ENCODE peak calls at places on chromosomes 2 and 18, in five cellular contexts. V is neuronal stem cell, B is IMR-90, P is H1, U is trophoblast cell. G is an unnamed sample.

GRCh38 chr2:240893363-240893828 is 2.6 kb downstream of the MAB21L4 start:
- DNase-seq in V (no peak), B (peak), P (no peak), U (peak), G (no peak)

GRCh38 chr2:27711804-27712203 is 48.1 kb downstream of the SLC4A1AP start:
- DNase-seq in V (no peak), B (no peak), P (no peak), U (no peak), G (no peak)

GRCh38 chr2:18560797-18561085 is 288 bp upstream of the RDH14 start:
- DNase-seq in V (no peak), B (no peak), P (no peak), U (no peak), G (no peak)

GRCh38 chr2:157395811-157396210 is 48.1 kb downstream of the CYTIP start:
- DNase-seq in V (no peak), B (no peak), P (no peak), U (peak), G (no peak)

GRCh38 chr2:169397697-169398096 is 35.4 kb upstream of the LRP2 start:
- DNase-seq in V (no peak), B (no peak), P (no peak), U (peak), G (peak)

GRCh38 chr2:177164131-177164530 is 48.5 kb upstream of the HNRNPA3 start:
- DNase-seq in V (no peak), B (no peak), P (no peak), U (no peak), G (no peak)

GRCh38 chr2:164754157-164755093 is 87.2 kb downstream of the COBLL1 start:
- DNase-seq in V (no peak), B (no peak), P (no peak), U (no peak), G (no peak)

GRCh38 chr2:80148906-80149305 is 155.6 kb downstream of the LRRTM1 start:
- DNase-seq in V (no peak), B (no peak), P (no peak), U (no peak), G (no peak)

GRCh38 chr18:32920796-32921787 is 148.3 kb upstream of the KLHL14 start:
- DNase-seq in V (no peak), B (peak), P (no peak), U (peak), G (peak)

GRCh38 chr2:188725981-188726380 is 248.2 kb upstream of the COL3A1 start:
- DNase-seq in V (no peak), B (peak), P (no peak), U (peak), G (peak)

GRCh38 chr2:241859436-241860183 is 916 bp upstream of the PDCD1 start:
- DNase-seq in V (no peak), B (peak), P (no peak), U (peak), G (no peak)

GRCh38 chr2:66925128-66925527 is 472.0 kb upstream of the ETAA1 start:
- DNase-seq in V (no peak), B (peak), P (no peak), U (no peak), G (no peak)

GRCh38 chr2:84776011-84776410 is 104.9 kb downstream of the TRABD2A start:
- DNase-seq in V (no peak), B (peak), P (no peak), U (no peak), G (no peak)

GRCh38 chr2:4903676-4904348 is 788.4 kb upstream of the SOX11 start:
- DNase-seq in V (no peak), B (no peak), P (no peak), U (no peak), G (no peak)

GRCh38 chr2:220165401-220165800 is 538.0 kb downstream of the SLC4A3 start:
- DNase-seq in V (peak), B (no peak), P (no peak), U (peak), G (no peak)

GRCh38 chr2:31197166-31197565 is 20.1 kb downstream of the CAPN14 start:
- DNase-seq in V (no peak), B (no peak), P (no peak), U (peak), G (no peak)

GRCh38 chr2:85851253-85851955 is 37.4 kb downstream of the ST3GAL5 start:
- DNase-seq in V (no peak), B (no peak), P (no peak), U (peak), G (no peak)

GRCh38 chr2:156562136-156562535 is 126.0 kb downstream of the GPD2 start:
- DNase-seq in V (no peak), B (no peak), P (no peak), U (no peak), G (no peak)

GRCh38 chr2:53987336-53987921 is 16.6 kb upstream of the PSME4 start:
- DNase-seq in V (no peak), B (peak), P (no peak), U (no peak), G (peak)

GRCh38 chr2:103959174-103960125 is 894.5 kb upstream of the POU3F3 start:
- DNase-seq in V (peak), B (no peak), P (peak), U (peak), G (no peak)

GRCh38 chr2:97951155-97951670 is 44.5 kb downstream of the TMEM131 start:
- DNase-seq in V (no peak), B (peak), P (no peak), U (no peak), G (peak)

DNA sequence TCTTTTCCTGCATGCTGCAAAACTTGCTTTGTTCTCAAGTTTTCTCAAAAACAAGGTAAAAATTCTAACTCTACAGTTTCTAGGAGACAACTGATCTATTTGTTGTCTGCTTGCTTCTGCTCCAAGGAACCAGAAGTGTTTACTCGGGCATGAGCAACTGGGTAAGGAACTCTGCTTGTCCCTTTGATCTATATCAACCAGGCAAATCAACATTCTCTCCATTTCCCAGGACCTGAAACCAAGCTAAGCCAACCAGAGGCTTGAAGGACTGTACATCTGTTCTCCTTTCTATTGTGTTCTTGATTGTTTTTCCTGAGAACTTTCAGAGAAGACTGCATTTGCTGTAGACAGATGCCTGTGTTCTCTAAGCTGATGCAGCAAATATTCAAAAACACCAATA is 335.0 kb upstream of the KCNH7 start:
- DNase-seq in V (no peak), B (no peak), P (no peak), U (peak), G (no peak)
- H3K4me3 ChIP-seq in V (no peak), B (no peak), P (no peak), U (no peak), G (no peak)

GRCh38 chr2:15069149-15069548 is 436.6 kb downstream of the LRATD1 start:
- DNase-seq in V (no peak), B (peak), P (no peak), U (no peak), G (no peak)

GRCh38 chr2:15074319-15074718 is 441.8 kb downstream of the LRATD1 start:
- DNase-seq in V (no peak), B (no peak), P (no peak), U (no peak), G (no peak)

GRCh38 chr2:15074751-15075700 is 442.5 kb downstream of the LRATD1 start:
- DNase-seq in V (no peak), B (no peak), P (no peak), U (no peak), G (no peak)

GRCh38 chr2:15073639-15074038 is 441.1 kb downstream of the LRATD1 start:
- DNase-seq in V (no peak), B (no peak), P (no peak), U (no peak), G (no peak)

DNA sequence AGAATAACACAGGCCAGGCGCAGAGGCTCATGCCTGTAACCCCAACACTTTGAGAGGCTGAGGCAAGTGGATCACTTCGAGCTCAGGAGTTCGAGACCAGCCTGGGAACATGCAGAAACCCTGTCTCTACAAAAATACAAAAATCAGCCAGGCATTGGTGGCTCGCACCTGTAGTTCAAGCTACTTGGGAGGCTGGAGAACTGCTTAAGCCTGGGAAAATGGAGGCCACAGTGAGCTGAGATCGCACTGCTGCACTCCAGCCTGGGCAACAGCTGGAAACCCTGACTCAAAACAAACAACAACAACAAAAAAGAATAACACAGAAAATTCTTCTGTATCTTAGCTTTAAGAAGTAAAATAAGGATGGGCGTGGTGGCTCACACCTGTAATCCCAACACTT is 440.3 kb downstream of the LRATD1 start:
- DNase-seq in V (no peak), B (no peak), P (no peak), U (no peak), G (no peak)
- H3K14ac ChIP-seq in V (no peak), B (no peak), P (no peak), U (no peak), G (no peak)

DNA sequence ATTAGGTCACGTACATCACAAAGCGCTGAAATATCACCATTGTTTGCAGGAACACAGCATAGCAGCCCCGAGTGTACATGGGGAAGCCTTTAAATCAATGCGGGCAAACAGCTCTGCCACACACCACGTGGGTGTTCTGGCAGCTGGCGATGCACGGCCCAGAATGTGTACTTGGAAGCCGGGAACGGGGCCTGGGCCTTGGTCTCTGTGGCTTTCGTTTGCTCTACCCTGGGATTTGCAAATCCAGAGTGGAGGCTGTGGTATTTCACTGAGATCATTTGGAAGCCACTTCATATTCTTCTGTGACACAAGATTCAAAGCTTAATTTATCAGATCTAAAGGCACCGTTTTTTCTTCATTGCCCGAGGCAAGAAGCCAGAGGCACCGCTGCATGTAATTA is 246.3 kb upstream of the MYT1L start:
- DNase-seq in V (no peak), B (no peak), P (no peak), U (no peak), G (no peak)
- H3K4me3 ChIP-seq in V (no peak), B (no peak), P (no peak), U (no peak), G (no peak)

GRCh38 chr18:26655614-26656400 is 107.5 kb upstream of the KCTD1 start:
- DNase-seq in V (peak), B (peak), P (no peak), U (peak), G (peak)

GRCh38 chr18:26656401-26656943 is 108.1 kb upstream of the KCTD1 start:
- DNase-seq in V (peak), B (no peak), P (no peak), U (no peak), G (no peak)

GRCh38 chr18:26657618-26658581 is 109.5 kb upstream of the KCTD1 start:
- DNase-seq in V (no peak), B (no peak), P (no peak), U (no peak), G (no peak)

GRCh38 chr18:26655010-26655613 is 106.8 kb upstream of the KCTD1 start:
- DNase-seq in V (peak), B (no peak), P (no peak), U (no peak), G (peak)

DNA sequence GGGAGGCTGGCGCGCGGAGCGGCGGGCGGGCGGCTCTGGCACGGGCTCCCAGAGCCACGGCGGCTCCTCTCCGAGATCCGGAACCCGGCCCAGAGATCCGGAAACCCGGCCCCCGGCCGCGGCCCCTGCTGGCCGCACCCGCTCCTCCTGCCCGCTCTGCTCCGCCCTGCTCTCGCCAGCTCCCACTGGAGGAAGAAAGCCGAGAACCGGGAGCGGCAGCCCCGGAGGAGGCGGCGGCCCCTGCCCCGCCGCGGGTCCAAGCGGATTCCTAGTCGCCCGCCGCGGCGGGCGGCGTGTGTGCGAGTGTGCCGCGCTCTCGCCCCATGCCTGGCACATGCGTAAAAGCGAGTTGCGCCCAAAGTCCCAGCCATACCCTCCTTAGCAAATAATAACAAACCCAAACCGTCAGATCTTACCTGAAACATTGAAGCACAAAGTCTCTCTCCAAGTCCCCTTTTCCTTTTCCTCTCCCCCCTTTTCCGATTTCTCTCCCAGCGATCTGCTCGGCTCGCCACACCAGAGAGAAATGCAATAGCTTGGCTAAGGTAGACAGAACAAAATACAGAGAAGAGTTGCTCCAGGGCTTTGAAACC is 108.7 kb upstream of the KCTD1 start:
- DNase-seq in V (peak), B (peak), P (no peak), U (peak), G (peak)
- H3K14ac ChIP-seq in V (no peak), B (no peak), P (no peak), U (peak), G (no peak)

GRCh38 chr18:77063256-77063655 is 69.3 kb downstream of the MBP start:
- DNase-seq in V (no peak), B (peak), P (no peak), U (no peak), G (no peak)
- H3K4me3 ChIP-seq in V (no peak), B (no peak), P (no peak), U (no peak), G (no peak)

GRCh38 chr2:70124983-70125480 is 37.8 kb downstream of the PCBP1 start:
- DNase-seq in V (no peak), B (peak), P (no peak), U (peak), G (peak)

GRCh38 chr2:70123051-70123828 is 36.0 kb downstream of the PCBP1 start:
- DNase-seq in V (peak), B (peak), P (peak), U (peak), G (peak)

GRCh38 chr2:70125498-70125898 is 38.2 kb downstream of the PCBP1 start:
- DNase-seq in V (no peak), B (no peak), P (no peak), U (no peak), G (no peak)

GRCh38 chr2:70122470-70122869 is 35.2 kb downstream of the PCBP1 start:
- DNase-seq in V (no peak), B (no peak), P (no peak), U (no peak), G (no peak)

GRCh38 chr2:70123829-70124117 is 36.5 kb downstream of the PCBP1 start:
- DNase-seq in V (no peak), B (no peak), P (no peak), U (no peak), G (no peak)
- H3K14ac ChIP-seq in V (no peak), B (peak), P (no peak), U (peak), G (peak)

GRCh38 chr2:207227749-207228145 is 62.0 kb upstream of the KLF7 start:
- DNase-seq in V (no peak), B (no peak), P (no peak), U (no peak), G (no peak)
- H3K4me3 ChIP-seq in V (no peak), B (no peak), P (no peak), U (no peak), G (no peak)

DNA sequence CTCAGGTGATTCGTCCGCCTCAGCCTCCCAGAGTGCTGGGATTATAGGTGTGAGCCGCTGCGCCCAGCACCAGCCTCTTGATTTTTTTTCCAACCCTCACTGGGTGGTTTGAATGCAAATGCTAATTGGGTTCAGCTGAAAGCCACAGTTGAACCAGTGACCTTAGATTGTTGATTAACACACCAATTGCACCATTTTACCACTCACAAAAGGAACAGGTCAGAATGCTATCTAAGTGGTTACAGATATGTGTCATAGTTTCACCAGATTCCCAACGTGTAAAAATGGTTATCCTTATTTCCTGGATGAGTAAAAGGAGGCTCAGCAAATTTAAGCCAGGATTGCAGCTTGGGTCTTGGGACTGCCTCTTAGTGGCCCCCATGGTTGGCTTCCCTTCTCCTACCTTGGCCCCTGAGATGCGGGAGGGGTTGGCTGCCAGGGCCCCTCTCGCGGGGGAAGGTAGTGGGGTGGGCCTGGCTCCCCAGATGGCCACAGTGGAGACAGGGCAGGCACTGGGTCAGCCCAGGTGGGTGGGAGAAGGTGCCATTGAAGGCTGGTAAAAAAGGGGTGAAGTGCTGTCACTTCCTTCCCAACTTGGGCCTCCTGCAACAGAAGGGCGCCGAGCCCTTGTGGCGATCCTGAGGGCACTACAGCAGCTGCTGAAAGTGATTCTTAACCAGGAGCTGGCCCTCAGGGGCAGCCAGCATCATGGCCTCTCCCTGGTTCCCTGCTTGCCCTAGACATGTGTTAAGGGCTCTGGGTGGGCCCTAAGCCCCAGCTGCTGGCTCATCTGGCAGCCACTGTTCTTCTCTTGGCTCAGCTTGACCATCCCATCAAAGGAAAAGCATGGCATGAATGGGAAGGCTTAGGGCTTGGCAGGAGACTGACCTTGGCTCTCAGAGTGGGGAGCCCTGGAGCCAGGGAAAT is 165.0 kb upstream of the HAAO start:
- DNase-seq in V (no peak), B (peak), P (no peak), U (no peak), G (no peak)
- H3K14ac ChIP-seq in V (no peak), B (peak), P (no peak), U (no peak), G (no peak)

GRCh38 chr2:159712929-159713575 is 746 bp downstream of the MARCHF7 start:
- DNase-seq in V (no peak), B (no peak), P (no peak), U (no peak), G (peak)

GRCh38 chr2:159715451-159715850 is 3.1 kb downstream of the MARCHF7 start:
- DNase-seq in V (no peak), B (no peak), P (no peak), U (peak), G (no peak)

GRCh38 chr2:159713691-159714585 is 1.6 kb downstream of the MARCHF7 start:
- DNase-seq in V (no peak), B (peak), P (no peak), U (peak), G (peak)

GRCh38 chr2:159712194-159712928 is at the start of gene MARCHF7:
- DNase-seq in V (peak), B (peak), P (peak), U (peak), G (peak)

GRCh38 chr2:159714586-159714930 is 2.3 kb downstream of the MARCHF7 start:
- DNase-seq in V (no peak), B (no peak), P (no peak), U (no peak), G (no peak)
- H3K4me3 ChIP-seq in V (no peak), B (peak), P (no peak), U (no peak), G (no peak)